ENCODE peak calls at places on chromosomes 3 and 15, in eight cellular contexts. D is GM19239, I is DMS53, S is ovary, P is RPMI8226, X is Panc1, Z is Ammon's horn, E is HTR-8/SVneo. W is an unnamed sample.

GRCh38 chr3:5891721-5892120 is 704.2 kb downstream of the EDEM1 start:
- DNase-seq in I (peak), X (no peak), E (no peak), S (no peak), D (no peak), Z (no peak), P (no peak), W (no peak)

GRCh38 chr3:43867673-43868072 is 176.9 kb downstream of the ABHD5 start:
- DNase-seq in E (no peak), X (no peak), P (no peak), Z (no peak), I (no peak), S (no peak), D (no peak), W (no peak)

GRCh38 chr3:52034651-52035050 is 21.7 kb downstream of the DUSP7 start:
- DNase-seq in I (no peak), Z (no peak), X (no peak), S (no peak), D (no peak), P (no peak), E (no peak), W (no peak)

GRCh38 chr3:126259411-126260391 is 79.3 kb upstream of the ALDH1L1 start:
- DNase-seq in S (peak), D (no peak), E (peak), X (peak), P (peak), I (peak), Z (peak), W (no peak)

GRCh38 chr15:43518073-43518761 is 809 bp downstream of the MAP1A start:
- DNase-seq in D (no peak), Z (peak), S (peak), E (no peak), P (no peak), I (peak), X (no peak), W (no peak)

GRCh38 chr15:49863431-49864205 is 242.8 kb downstream of the DTWD1 start:
- DNase-seq in D (no peak), S (no peak), E (no peak), Z (no peak), P (no peak), I (no peak), X (no peak), W (no peak)

GRCh38 chr3:151976211-151977050 is 103.0 kb downstream of the SUCNR1 start:
- DNase-seq in S (no peak), Z (no peak), P (no peak), E (peak), I (peak), D (no peak), X (peak), W (no peak)

GRCh38 chr3:54243960-54244359 is 121.6 kb downstream of the CACNA2D3 start:
- DNase-seq in X (no peak), E (no peak), I (no peak), D (no peak), P (peak), S (no peak), Z (no peak), W (no peak)

GRCh38 chr15:62124953-62125263 is 40.2 kb downstream of the C2CD4B start:
- DNase-seq in I (no peak), S (no peak), D (no peak), X (no peak), Z (no peak), E (no peak), P (peak), W (no peak)

GRCh38 chr3:69806735-69807438 is 67.6 kb downstream of the MITF start:
- DNase-seq in I (no peak), E (peak), X (no peak), Z (no peak), P (no peak), S (no peak), D (no peak), W (no peak)

GRCh38 chr15:72521682-72522081 is 47.6 kb downstream of the ARIH1 start:
- DNase-seq in E (no peak), P (no peak), S (peak), Z (no peak), X (no peak), D (no peak), I (no peak), W (no peak)

GRCh38 chr15:39075756-39076341 is 505.0 kb upstream of the THBS1 start:
- DNase-seq in S (no peak), Z (no peak), D (no peak), I (no peak), P (no peak), E (no peak), X (no peak), W (no peak)

GRCh38 chr3:126908752-126909275 is 74.1 kb upstream of the PLXNA1 start:
- DNase-seq in I (no peak), D (peak), E (no peak), S (no peak), Z (no peak), P (peak), X (no peak), W (no peak)

GRCh38 chr15:46394463-46394862 is 759.6 kb downstream of the SQOR start:
- DNase-seq in Z (no peak), S (no peak), P (no peak), X (no peak), E (no peak), D (no peak), I (no peak), W (no peak)

GRCh38 chr15:33329457-33329856 is 18.7 kb downstream of the RYR3 start:
- DNase-seq in I (no peak), Z (no peak), P (no peak), S (no peak), D (no peak), X (no peak), E (no peak), W (no peak)

GRCh38 chr3:147120029-147120428 is 286.3 kb downstream of the ZIC4 start:
- DNase-seq in X (no peak), P (peak), S (no peak), D (no peak), I (peak), Z (peak), E (no peak), W (no peak)

GRCh38 chr15:64157599-64158125 is 5.2 kb downstream of the PPIB start:
- DNase-seq in P (no peak), I (no peak), S (no peak), X (no peak), Z (no peak), E (no peak), D (no peak), W (no peak)

GRCh38 chr3:168021737-168022450 is 73.8 kb downstream of the GOLIM4 start:
- DNase-seq in X (no peak), E (no peak), D (no peak), I (no peak), S (no peak), P (no peak), Z (no peak), W (no peak)

GRCh38 chr3:59040902-59041301 is 8.9 kb downstream of the CFAP20DC start:
- DNase-seq in S (no peak), Z (no peak), P (no peak), E (no peak), X (no peak), I (no peak), D (no peak), W (no peak)

GRCh38 chr3:113249111-113249510 is 37.8 kb downstream of the BOC start:
- DNase-seq in P (no peak), Z (peak), E (peak), D (no peak), I (no peak), X (no peak), S (no peak), W (no peak)

GRCh38 chr15:41501961-41502786 is 8.5 kb downstream of the ITPKA start:
- DNase-seq in E (no peak), I (no peak), Z (no peak), X (no peak), D (no peak), P (no peak), S (no peak), W (no peak)

GRCh38 chr3:134039161-134039862 is 9.6 kb upstream of the SLCO2A1 start:
- DNase-seq in P (no peak), E (no peak), X (no peak), S (no peak), Z (no peak), I (peak), D (no peak), W (no peak)

GRCh38 chr3:182201769-182202168 is 490.0 kb downstream of the SOX2 start:
- DNase-seq in X (no peak), D (no peak), Z (peak), S (no peak), I (no peak), E (no peak), P (no peak), W (no peak)

GRCh38 chr3:72591522-72592421 is 256.5 kb downstream of the SHQ1 start:
- DNase-seq in S (peak), Z (peak), E (peak), D (no peak), X (no peak), I (no peak), P (no peak), W (no peak)

GRCh38 chr15:80434926-80435720 is 30.9 kb downstream of the ARNT2 start:
- DNase-seq in Z (no peak), P (no peak), S (no peak), E (no peak), D (no peak), X (no peak), I (no peak), W (no peak)

W was measured in GM18507.